ENCODE peak calls at places on chromosomes 4 and X, in eight cellular contexts. G is mesendoderm, W is AG10803, O is dorsolateral prefrontal cortex, Z is Peyer's patch, J is AG04450, U is psoas muscle, T is esophagus muscularis mucosa. X is an unnamed sample.

GRCh38 chrX:100368167-100368566 is 41.9 kb downstream of the PCDH19 start:
- DNase-seq in J (no peak), O (no peak), G (peak), W (no peak), Z (no peak), U (no peak), T (no peak), X (no peak)

GRCh38 chr4:152171556-152171955 is 364.3 kb downstream of the FBXW7 start:
- DNase-seq in G (no peak), U (no peak), Z (no peak), W (no peak), T (no peak), J (no peak), O (no peak), X (no peak)

GRCh38 chrX:2425281-2426071 is 75.3 kb downstream of the DHRSX start:
- DNase-seq in O (no peak), T (no peak), U (no peak), W (no peak), Z (no peak), G (peak), J (no peak), X (no peak)

GRCh38 chrX:44228621-44229020 is 114.9 kb downstream of the EFHC2 start:
- DNase-seq in Z (no peak), U (no peak), O (no peak), W (no peak), G (no peak), J (no peak), T (no peak), X (no peak)

GRCh38 chr4:52202251-52202779 is 151.2 kb downstream of the SPATA18 start:
- DNase-seq in O (no peak), T (no peak), W (no peak), Z (no peak), J (no peak), U (no peak), G (peak), X (no peak)

GRCh38 chr4:3706565-3707422 is 59.4 kb upstream of the ADRA2C start:
- DNase-seq in O (peak), J (no peak), Z (peak), T (no peak), U (no peak), G (no peak), W (no peak), X (no peak)

GRCh38 chr4:173362666-173363065 is 8.1 kb upstream of the SAP30 start:
- DNase-seq in J (no peak), O (no peak), Z (no peak), U (no peak), T (no peak), G (no peak), W (no peak), X (no peak)

GRCh38 chrX:27446423-27446822 is 16.7 kb downstream of the PPP4R3C start:
- DNase-seq in G (no peak), U (no peak), Z (no peak), O (no peak), T (no peak), J (no peak), W (no peak), X (no peak)

GRCh38 chrX:105190252-105190853 is 30.1 kb downstream of the TEX13A start:
- DNase-seq in G (peak), Z (no peak), T (no peak), O (no peak), J (no peak), U (no peak), W (peak), X (no peak)

GRCh38 chr4:13816472-13816871 is 188.9 kb upstream of the BOD1L1 start:
- DNase-seq in O (no peak), J (no peak), U (no peak), G (no peak), Z (no peak), W (no peak), T (no peak), X (no peak)

DNA sequence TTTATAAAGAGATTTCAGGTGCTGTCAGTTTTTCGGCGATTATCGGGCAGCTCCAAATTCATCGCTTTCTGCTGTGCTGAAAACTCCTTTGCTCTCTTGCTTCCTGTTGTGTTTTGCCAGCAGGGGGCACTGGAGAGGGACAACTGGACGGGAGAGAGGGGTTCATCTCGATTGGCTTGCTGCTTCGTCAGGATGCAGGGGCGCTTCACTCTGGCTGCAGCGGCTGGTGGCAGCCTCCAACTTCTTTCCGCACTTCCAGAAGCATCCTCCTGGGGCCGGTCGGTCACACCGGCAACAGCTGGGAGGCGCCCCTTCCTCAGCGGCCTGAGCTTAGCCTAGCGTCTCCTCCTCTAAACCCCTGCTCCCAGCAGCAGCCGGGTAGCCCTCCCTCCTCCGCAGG is 29.5 kb downstream of the MSL3 start:
- DNase-seq in O (no peak), G (peak), J (peak), Z (peak), W (peak), T (no peak), U (peak), X (peak)
- H3K4me3 ChIP-seq in O (peak), G (no peak), J (peak), Z (no peak), W (peak), T (peak), U (peak), X (peak)

DNA sequence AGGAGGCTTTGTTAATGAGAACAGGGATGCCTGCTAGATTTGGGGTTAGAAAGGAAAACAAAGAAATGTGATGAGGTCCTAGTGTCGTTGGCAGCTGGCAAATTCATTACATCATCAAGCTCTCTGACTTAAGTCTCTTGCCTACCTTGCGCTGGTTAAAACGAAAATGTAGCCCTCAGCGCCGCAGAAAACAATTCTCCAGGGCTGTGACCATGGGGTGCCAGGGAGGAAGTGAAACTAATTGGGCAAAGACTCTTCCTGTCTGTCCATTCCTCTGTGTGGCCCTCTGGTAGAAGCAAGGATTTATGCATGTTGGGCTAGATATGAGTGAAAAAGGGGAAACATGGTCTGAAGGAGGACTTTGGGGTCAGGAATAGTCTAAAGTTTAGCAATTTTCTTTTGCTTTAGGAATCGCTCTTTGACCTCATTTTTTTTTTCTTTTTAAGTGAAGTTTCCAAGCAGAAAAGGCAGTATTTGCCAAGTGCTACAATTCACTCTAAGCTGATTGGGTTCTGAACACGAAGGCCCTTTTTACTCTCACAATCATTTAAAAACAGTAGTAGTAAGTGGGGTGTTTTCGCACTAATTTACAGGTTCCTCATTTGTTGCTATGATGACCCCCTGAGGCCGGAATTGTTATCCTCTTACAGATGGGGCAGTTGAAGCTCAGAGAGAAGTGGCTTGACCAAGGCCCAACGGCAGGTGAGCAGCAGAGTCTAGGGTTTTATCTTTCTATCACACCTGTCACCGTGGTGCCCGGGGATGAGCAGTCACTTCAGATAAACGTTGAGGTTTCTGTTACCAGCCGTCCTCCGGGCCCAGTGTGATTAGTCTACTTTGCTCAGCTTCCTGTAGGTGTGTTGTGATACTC is 27.3 kb upstream of the CHRNA9 start:
- DNase-seq in U (no peak), T (no peak), G (peak), O (no peak), Z (no peak), W (no peak), J (no peak), X (peak)
- H3K4me3 ChIP-seq in U (no peak), T (no peak), G (no peak), O (no peak), Z (no peak), W (no peak), J (no peak), X (peak)

DNA sequence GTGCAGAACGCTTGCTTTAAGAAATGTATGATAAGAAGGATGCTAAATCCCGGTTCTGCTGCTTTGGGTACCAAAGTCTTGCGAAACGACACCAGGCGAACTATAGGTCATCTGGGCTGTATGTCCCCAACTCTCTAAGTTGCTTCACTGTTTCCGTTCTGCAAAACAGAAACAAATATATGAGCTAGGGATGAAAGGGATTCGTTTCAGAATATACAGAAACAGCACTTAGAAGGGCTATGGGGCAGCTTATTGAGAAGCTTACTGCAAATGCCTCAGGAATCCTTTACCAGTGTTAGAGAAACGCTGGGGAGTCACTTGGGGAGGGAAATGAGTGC is 293 bp upstream of the LRCH2 start:
- DNase-seq in G (no peak), J (no peak), W (peak), Z (no peak), O (no peak), T (no peak), U (no peak), X (no peak)
- H3K4me3 ChIP-seq in G (no peak), J (peak), W (peak), Z (peak), O (peak), T (peak), U (peak), X (no peak)

GRCh38 chrX:51496501-51497291 is at the start of gene NUDT11:
- DNase-seq in J (no peak), T (no peak), G (peak), Z (peak), U (peak), O (no peak), W (peak), X (peak)

DNA sequence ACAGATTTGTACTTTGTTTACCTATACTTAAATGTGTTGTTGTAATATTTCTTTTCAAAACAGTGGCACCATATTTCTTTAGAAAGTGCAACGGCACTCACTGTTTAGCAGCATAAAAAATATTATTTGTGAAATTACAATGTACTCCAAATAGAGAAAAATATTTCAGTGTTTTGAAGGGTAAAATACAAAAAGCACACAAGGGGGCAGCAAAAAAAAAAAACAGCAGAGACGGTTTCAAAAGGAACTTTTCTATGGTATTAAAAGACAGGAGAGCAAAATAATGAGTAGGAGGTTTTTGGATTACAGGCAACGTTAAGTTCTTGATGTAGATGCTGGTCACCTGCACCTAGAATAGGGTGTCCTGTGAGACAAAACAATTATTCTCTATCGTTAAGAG is 2.0 kb downstream of the NUDT11 start:
- DNase-seq in W (no peak), Z (no peak), O (no peak), J (no peak), U (no peak), T (no peak), G (no peak), X (no peak)
- H3K4me3 ChIP-seq in W (no peak), Z (no peak), O (peak), J (peak), U (no peak), T (no peak), G (no peak), X (no peak)

GRCh38 chrX:65668362-65669310 is 1.2 kb downstream of the MSN start:
- DNase-seq in O (no peak), T (no peak), G (peak), Z (peak), W (peak), U (peak), J (no peak), X (peak)

GRCh38 chrX:65671966-65672365 is 4.5 kb downstream of the MSN start:
- DNase-seq in W (no peak), Z (no peak), T (no peak), G (no peak), O (no peak), J (no peak), U (no peak), X (no peak)

GRCh38 chrX:65674351-65674893 is 7.0 kb downstream of the MSN start:
- DNase-seq in G (no peak), T (no peak), Z (no peak), J (no peak), W (no peak), U (no peak), O (no peak), X (peak)

GRCh38 chrX:65673857-65674350 is 6.5 kb downstream of the MSN start:
- DNase-seq in J (no peak), W (peak), G (no peak), T (no peak), Z (no peak), U (no peak), O (no peak), X (no peak)

DNA sequence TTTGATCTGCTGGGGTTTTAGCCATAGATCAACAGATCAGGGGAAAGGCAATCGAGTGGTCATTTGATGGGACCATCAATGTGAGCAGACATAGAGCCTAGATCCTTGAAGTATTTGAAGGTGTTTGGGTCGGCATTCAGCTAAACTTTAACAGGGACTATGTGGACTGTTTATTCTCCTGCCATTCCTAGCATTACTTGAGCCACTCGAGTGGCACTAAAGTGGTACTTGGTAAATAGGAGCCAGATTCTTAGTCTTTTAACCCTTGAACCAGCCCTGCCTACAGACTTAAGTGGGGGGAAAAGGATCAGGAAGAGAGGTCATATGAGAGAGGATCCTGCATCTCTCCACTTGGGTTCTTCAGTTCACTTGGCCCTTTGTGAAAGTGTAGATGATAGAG is 3.8 kb downstream of the MSN start:
- DNase-seq in Z (no peak), T (no peak), O (no peak), W (no peak), J (no peak), U (no peak), G (no peak), X (no peak)
- H3K4me3 ChIP-seq in Z (no peak), T (no peak), O (no peak), W (no peak), J (peak), U (peak), G (no peak), X (peak)

DNA sequence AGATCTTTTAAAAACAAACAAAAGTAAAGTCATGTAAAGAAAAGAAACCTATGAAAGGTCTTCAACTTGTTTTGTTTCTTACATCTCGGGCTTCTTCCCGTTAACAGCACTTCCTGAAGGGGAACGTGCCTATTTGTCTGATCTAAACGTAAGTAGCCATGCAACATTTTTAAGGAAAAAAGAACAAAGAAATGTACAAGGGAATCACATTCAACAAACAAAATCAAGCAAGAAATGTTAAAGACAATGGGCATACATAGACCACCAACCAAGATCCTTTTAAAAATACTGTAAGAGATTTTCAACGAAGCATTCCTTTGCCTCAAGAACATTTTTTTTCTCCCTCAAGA is 111.9 kb upstream of the TTC29 start:
- DNase-seq in J (no peak), W (peak), Z (no peak), O (no peak), G (no peak), U (no peak), T (no peak), X (no peak)
- H3K4me3 ChIP-seq in J (peak), W (peak), Z (peak), O (peak), G (no peak), U (peak), T (peak), X (peak)

DNA sequence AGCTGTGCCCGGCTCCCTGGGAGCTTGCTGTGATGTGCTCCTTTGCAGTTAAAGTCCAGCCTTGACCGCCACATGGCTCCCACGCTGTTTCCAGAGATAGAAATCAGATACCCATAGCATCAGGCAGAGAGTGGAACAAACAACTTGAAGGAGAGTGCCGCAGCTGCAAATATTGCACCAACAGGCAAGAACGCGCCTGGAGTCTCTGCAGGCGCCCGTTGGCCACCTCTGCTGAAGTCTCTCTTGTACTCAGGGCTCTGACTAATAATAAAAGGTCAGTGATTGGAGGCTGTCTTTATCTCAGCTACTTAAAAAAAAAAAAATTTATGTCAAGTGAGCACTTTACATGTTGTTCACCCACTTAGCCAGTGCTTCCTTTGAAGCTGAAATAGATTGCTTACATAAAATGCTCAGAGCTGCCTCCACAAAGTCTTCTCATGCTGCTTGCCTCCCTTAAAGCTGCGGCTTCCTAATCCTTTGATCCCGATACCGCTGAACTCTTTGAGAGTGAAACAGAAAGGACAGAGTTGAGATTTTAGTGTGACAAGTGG is 30.9 kb upstream of the TENM3 start:
- DNase-seq in J (no peak), T (peak), O (no peak), W (peak), G (no peak), U (peak), Z (no peak), X (no peak)
- H3K4me3 ChIP-seq in J (peak), T (no peak), O (no peak), W (peak), G (no peak), U (no peak), Z (no peak), X (no peak)

GRCh38 chrX:49231333-49232000 is 1.7 kb downstream of the CACNA1F start:
- DNase-seq in J (no peak), U (no peak), W (no peak), O (no peak), T (no peak), G (no peak), Z (no peak), X (no peak)
- H3K4me3 ChIP-seq in J (no peak), U (no peak), W (no peak), O (no peak), T (no peak), G (no peak), Z (no peak), X (no peak)

X was measured in CD8-positive, alpha-beta memory T cell.